ENCODE peak calls at places on chromosomes 7 and 10, in ten cellular contexts. P is body of pancreas, Y is MM.1S, V is kidney, C is HFF-Myc, B is PC-9, U is AG04450, T is transverse colon, G is prostate gland, N is psoas muscle. F is an unnamed sample.

GRCh38 chr10:80699602-80700039 is 161.9 kb downstream of the SH2D4B start:
- DNase-seq in P (peak), Y (peak), V (peak), C (peak), B (peak), U (peak), T (peak), G (peak), N (peak), F (peak)

GRCh38 chr10:25023278-25023677 is 6.9 kb downstream of the THNSL1 start:
- DNase-seq in P (no peak), Y (no peak), V (no peak), C (no peak), B (no peak), U (no peak), T (no peak), G (no peak), N (no peak), F (peak)

GRCh38 chr7:98420966-98421612 is 20.2 kb upstream of the BAIAP2L1 start:
- DNase-seq in P (peak), Y (peak), V (peak), C (no peak), B (peak), U (no peak), T (peak), G (peak), N (no peak), F (peak)

GRCh38 chr7:90337106-90337505 is 9.4 kb upstream of the GTPBP10 start:
- DNase-seq in P (no peak), Y (no peak), V (no peak), C (no peak), B (no peak), U (no peak), T (no peak), G (no peak), N (no peak), F (no peak)

GRCh38 chr10:86206216-86206615 is 160.4 kb downstream of the GRID1 start:
- DNase-seq in P (no peak), Y (no peak), V (no peak), C (no peak), B (no peak), U (no peak), T (no peak), G (no peak), N (no peak), F (no peak)

GRCh38 chr7:108136191-108136581 is 6.0 kb upstream of the LAMB4 start:
- DNase-seq in P (no peak), Y (no peak), V (no peak), C (no peak), B (no peak), U (no peak), T (no peak), G (no peak), N (no peak), F (no peak)

GRCh38 chr7:7830122-7830878 is 111.9 kb upstream of the RPA3 start:
- DNase-seq in P (peak), Y (no peak), V (no peak), C (no peak), B (no peak), U (no peak), T (no peak), G (no peak), N (no peak), F (no peak)

GRCh38 chr10:43190775-43191174 is 52.5 kb downstream of the CSGALNACT2 start:
- DNase-seq in P (no peak), Y (no peak), V (no peak), C (no peak), B (no peak), U (no peak), T (no peak), G (no peak), N (no peak), F (peak)

GRCh38 chr10:103820101-103821062 is 35.0 kb downstream of the SH3PXD2A start:
- DNase-seq in P (peak), Y (no peak), V (peak), C (no peak), B (no peak), U (no peak), T (peak), G (no peak), N (peak), F (peak)

GRCh38 chr10:21675157-21675796 is 141.2 kb downstream of the MLLT10 start:
- DNase-seq in P (peak), Y (peak), V (no peak), C (no peak), B (peak), U (no peak), T (peak), G (no peak), N (no peak), F (peak)

GRCh38 chr10:5442056-5442989 is 30.0 kb downstream of the NET1 start:
- DNase-seq in P (peak), Y (peak), V (no peak), C (no peak), B (peak), U (no peak), T (no peak), G (peak), N (no peak), F (peak)

GRCh38 chr10:69215405-69216176 is 4.5 kb upstream of the HKDC1 start:
- DNase-seq in P (no peak), Y (peak), V (no peak), C (no peak), B (no peak), U (no peak), T (no peak), G (no peak), N (no peak), F (no peak)

GRCh38 chr7:116873619-116874018 is 11.2 kb downstream of the CAPZA2 start:
- DNase-seq in P (no peak), Y (no peak), V (no peak), C (no peak), B (no peak), U (no peak), T (no peak), G (no peak), N (no peak), F (no peak)

GRCh38 chr10:88525371-88526079 is 57.6 kb downstream of the RNLS start:
- DNase-seq in P (peak), Y (no peak), V (no peak), C (peak), B (peak), U (no peak), T (peak), G (peak), N (no peak), F (peak)

GRCh38 chr7:117017017-117017451 is 63.7 kb downstream of the ST7 start:
- DNase-seq in P (no peak), Y (no peak), V (no peak), C (no peak), B (no peak), U (no peak), T (no peak), G (no peak), N (no peak), F (no peak)

GRCh38 chr7:142711722-142712616 is 37.3 kb upstream of the PRSS1 start:
- DNase-seq in P (peak), Y (peak), V (no peak), C (peak), B (no peak), U (no peak), T (no peak), G (no peak), N (no peak), F (peak)

GRCh38 chr10:98208925-98209324 is 59.1 kb downstream of the LOXL4 start:
- DNase-seq in P (no peak), Y (no peak), V (no peak), C (no peak), B (no peak), U (no peak), T (no peak), G (no peak), N (no peak), F (no peak)

GRCh38 chr10:9562001-9562505 is 1455.6 kb upstream of the CELF2 start:
- DNase-seq in P (no peak), Y (no peak), V (no peak), C (no peak), B (no peak), U (no peak), T (no peak), G (no peak), N (no peak), F (no peak)

GRCh38 chr7:128887169-128888038 is 23.1 kb downstream of the KCP start:
- DNase-seq in P (no peak), Y (no peak), V (peak), C (no peak), B (no peak), U (no peak), T (no peak), G (no peak), N (no peak), F (no peak)

GRCh38 chr7:157519246-157519645 is 182.4 kb downstream of the DNAJB6 start:
- DNase-seq in P (no peak), Y (no peak), V (no peak), C (no peak), B (no peak), U (no peak), T (no peak), G (no peak), N (no peak), F (no peak)

GRCh38 chr10:65548046-65548445 is 1377.8 kb upstream of the LRRTM3 start:
- DNase-seq in P (no peak), Y (no peak), V (no peak), C (no peak), B (no peak), U (no peak), T (no peak), G (no peak), N (no peak), F (no peak)

GRCh38 chr10:47030191-47030698 is 119.0 kb downstream of the PTPN20 start:
- DNase-seq in P (peak), Y (no peak), V (no peak), C (no peak), B (no peak), U (no peak), T (no peak), G (no peak), N (peak), F (no peak)

DNA sequence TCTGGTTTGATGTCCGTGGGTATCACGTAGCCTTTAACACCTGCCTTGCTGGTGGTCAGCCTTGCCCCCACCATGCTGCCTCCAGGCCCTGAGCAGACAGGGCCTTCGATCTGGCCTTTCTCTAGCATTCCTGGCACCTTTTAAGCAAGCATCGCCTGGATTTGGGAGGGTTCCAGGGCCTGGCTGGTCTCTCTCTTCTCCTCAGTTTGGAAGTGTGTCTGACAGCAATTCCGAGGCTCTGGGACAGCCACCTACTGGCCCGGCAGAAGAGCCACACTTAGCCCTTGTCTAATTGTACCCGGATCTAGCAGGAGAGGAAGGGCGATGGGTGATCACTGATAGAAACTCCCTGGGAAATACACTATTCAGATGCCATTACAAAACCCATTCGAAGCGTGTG is 441.3 kb upstream of the MKI67 start:
- DNase-seq in P (no peak), Y (no peak), V (no peak), C (no peak), B (no peak), U (no peak), T (no peak), G (no peak), N (no peak), F (no peak)
- TF ChIP-seq CTCF in P (no peak), Y (no peak), V (no peak), C (no peak), B (no peak), U (no peak), T (no peak), G (no peak), N (no peak), F (no peak)

GRCh38 chr7:55131421-55131929 is 112.7 kb downstream of the EGFR start:
- DNase-seq in P (no peak), Y (no peak), V (peak), C (no peak), B (no peak), U (no peak), T (no peak), G (no peak), N (no peak), F (no peak)

GRCh38 chr7:55130554-55131198 is 111.9 kb downstream of the EGFR start:
- DNase-seq in P (peak), Y (no peak), V (peak), C (no peak), B (peak), U (peak), T (peak), G (no peak), N (peak), F (peak)

GRCh38 chr7:55133630-55134392 is 115.0 kb downstream of the EGFR start:
- DNase-seq in P (no peak), Y (no peak), V (no peak), C (peak), B (peak), U (peak), T (no peak), G (no peak), N (peak), F (peak)

GRCh38 chr7:55132890-55133551 is 114.2 kb downstream of the EGFR start:
- DNase-seq in P (no peak), Y (no peak), V (no peak), C (peak), B (peak), U (peak), T (peak), G (no peak), N (peak), F (peak)

GRCh38 chr7:55132550-55132889 is 113.7 kb downstream of the EGFR start:
- DNase-seq in P (no peak), Y (no peak), V (no peak), C (no peak), B (no peak), U (no peak), T (no peak), G (no peak), N (no peak), F (no peak)
- H3K4me3 ChIP-seq in P (no peak), Y (no peak), V (no peak), C (no peak), B (peak), U (no peak), T (no peak), G (no peak), N (no peak), F (no peak)

DNA sequence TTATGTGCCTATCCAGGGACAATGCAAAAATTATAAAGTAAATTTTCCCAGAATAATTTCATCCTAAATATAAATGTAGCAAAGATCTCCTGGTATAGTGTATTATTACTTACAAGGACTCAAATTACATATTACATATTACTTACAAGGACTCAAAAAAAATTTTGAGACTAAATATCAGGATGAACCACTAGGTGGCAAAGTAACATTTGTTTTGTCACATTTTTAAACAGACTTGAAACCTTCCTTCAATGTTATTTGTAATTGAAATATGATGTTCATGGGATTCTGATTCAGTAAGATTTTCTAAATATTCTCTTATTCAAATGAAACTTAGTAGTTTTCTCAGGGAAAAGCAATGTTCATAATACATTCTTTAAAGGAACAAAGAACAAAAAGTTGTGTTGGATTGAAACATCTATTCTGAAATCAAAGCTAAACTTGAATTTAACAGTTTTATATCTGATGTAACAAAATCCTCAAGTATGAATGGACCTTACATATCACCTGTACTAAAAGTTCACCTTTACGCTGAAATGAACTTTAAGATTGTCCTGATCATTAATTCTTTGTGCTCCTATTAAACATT is 74.3 kb upstream of the GNAI1 start:
- DNase-seq in P (no peak), Y (peak), V (no peak), C (peak), B (no peak), U (peak), T (no peak), G (no peak), N (no peak), F (peak)
- TF ChIP-seq CTCF in P (peak), Y (peak), V (peak), C (peak), B (peak), U (peak), T (peak), G (peak), N (peak), F (no peak)

GRCh38 chr10:71667374-71667750 is 52.2 kb downstream of the C10orf105 start:
- DNase-seq in P (no peak), Y (no peak), V (no peak), C (no peak), B (no peak), U (no peak), T (no peak), G (no peak), N (no peak), F (no peak)

GRCh38 chr10:71666607-71667373 is 52.8 kb downstream of the C10orf105 start:
- DNase-seq in P (no peak), Y (no peak), V (no peak), C (no peak), B (no peak), U (no peak), T (no peak), G (no peak), N (no peak), F (no peak)

GRCh38 chr10:71663311-71663710 is 56.3 kb downstream of the C10orf105 start:
- DNase-seq in P (no peak), Y (no peak), V (no peak), C (no peak), B (no peak), U (no peak), T (peak), G (no peak), N (no peak), F (no peak)

GRCh38 chr10:71664585-71664984 is 55.0 kb downstream of the C10orf105 start:
- DNase-seq in P (no peak), Y (no peak), V (no peak), C (no peak), B (no peak), U (no peak), T (no peak), G (no peak), N (no peak), F (no peak)

GRCh38 chr10:71665456-71665855 is 54.1 kb downstream of the C10orf105 start:
- DNase-seq in P (no peak), Y (no peak), V (no peak), C (no peak), B (no peak), U (no peak), T (no peak), G (no peak), N (no peak), F (no peak)
- H3K4me3 ChIP-seq in P (no peak), Y (no peak), V (no peak), C (no peak), B (no peak), U (no peak), T (no peak), G (no peak), N (no peak), F (no peak)

GRCh38 chr10:79438021-79438698 is 7.3 kb downstream of the ZCCHC24 start:
- DNase-seq in P (no peak), Y (no peak), V (no peak), C (no peak), B (no peak), U (no peak), T (no peak), G (no peak), N (no peak), F (no peak)
- TF ChIP-seq CTCF in P (no peak), Y (no peak), V (peak), C (peak), B (peak), U (peak), T (peak), G (no peak), N (peak), F (peak)

GRCh38 chr7:148701414-148701813 is 2.7 kb downstream of the CUL1 start:
- DNase-seq in P (no peak), Y (no peak), V (no peak), C (no peak), B (no peak), U (no peak), T (no peak), G (no peak), N (no peak), F (peak)
- H3K4me3 ChIP-seq in P (no peak), Y (peak), V (peak), C (peak), B (peak), U (peak), T (no peak), G (peak), N (peak), F (no peak)

DNA sequence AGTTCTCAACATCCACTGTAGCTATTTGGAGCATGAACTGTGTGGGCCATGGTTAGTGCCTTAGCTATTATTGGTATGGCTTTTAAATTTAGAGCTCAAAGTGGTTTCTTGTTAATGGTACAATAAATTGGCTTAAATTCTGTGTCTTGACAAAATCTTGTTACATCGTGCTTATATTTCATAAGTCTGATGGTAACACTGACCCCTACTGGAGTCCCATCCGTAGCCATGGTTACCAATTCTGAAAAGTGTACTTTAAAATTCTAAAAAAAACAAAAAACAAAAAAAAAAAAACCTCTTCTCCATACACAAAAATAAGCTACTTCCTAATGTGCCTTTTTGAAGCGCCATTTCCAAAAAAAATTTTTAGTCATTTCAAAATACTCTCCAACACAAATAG is 6.4 kb upstream of the RPP30 start:
- DNase-seq in P (no peak), Y (peak), V (no peak), C (no peak), B (no peak), U (no peak), T (no peak), G (no peak), N (no peak), F (peak)
- TF ChIP-seq CTCF in P (no peak), Y (peak), V (no peak), C (peak), B (peak), U (peak), T (no peak), G (no peak), N (peak), F (peak)

DNA sequence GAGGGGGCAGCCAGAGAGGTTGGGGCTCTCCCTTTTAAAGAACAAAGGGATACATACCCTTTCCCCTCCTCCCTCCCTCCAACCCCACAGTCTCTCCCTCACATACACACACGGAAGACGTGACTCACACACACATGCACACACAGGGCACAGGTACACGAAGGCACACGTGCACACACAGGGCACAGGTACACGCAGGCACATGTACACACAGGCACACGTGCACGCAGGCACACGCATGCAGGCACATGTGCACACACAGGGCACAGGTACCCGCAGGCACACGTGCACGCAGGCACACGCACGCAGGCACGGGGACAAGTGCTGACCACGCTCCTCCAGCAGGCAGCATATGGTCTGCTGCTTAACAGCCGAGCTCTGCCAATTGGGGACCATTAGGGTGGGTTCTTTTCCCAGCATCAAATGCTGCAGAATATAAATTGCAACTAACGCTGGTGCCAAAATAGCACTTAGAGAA is 55.0 kb upstream of the TNRC18 start:
- DNase-seq in P (no peak), Y (no peak), V (no peak), C (peak), B (no peak), U (no peak), T (no peak), G (no peak), N (no peak), F (no peak)
- H3K4me3 ChIP-seq in P (no peak), Y (no peak), V (peak), C (no peak), B (no peak), U (no peak), T (peak), G (peak), N (peak), F (no peak)